ENCODE peak calls at places on chromosomes 5 and 9, in six cellular contexts. One of them, this sample, is unnamed.

GRCh38 chr5:172617817-172618216 is 23.2 kb upstream of the NEURL1B start:
- DNase-seq in body of pancreas: no peak
- DNase-seq in PC-3: no peak
- DNase-seq in CD8-positive, alpha-beta T cell: no peak
- DNase-seq in cardiac fibroblast: no peak
- DNase-seq in uterus: no peak
- DNase-seq in this sample: no peak

GRCh38 chr5:119275873-119276214 is 80.0 kb upstream of the TNFAIP8 start:
- DNase-seq in PC-3: no peak
- DNase-seq in CD8-positive, alpha-beta T cell: no peak
- DNase-seq in cardiac fibroblast: no peak
- DNase-seq in uterus: no peak
- DNase-seq in body of pancreas: no peak
- DNase-seq in this sample: peak; percentile 42

GRCh38 chr9:69195681-69196080 is 21.6 kb downstream of the TJP2 start:
- DNase-seq in body of pancreas: no peak
- DNase-seq in PC-3: no peak
- DNase-seq in uterus: no peak
- DNase-seq in cardiac fibroblast: no peak
- DNase-seq in CD8-positive, alpha-beta T cell: no peak
- DNase-seq in this sample: no peak

GRCh38 chr5:33975846-33976245 is 8.6 kb downstream of the SLC45A2 start:
- DNase-seq in cardiac fibroblast: peak; percentile 12
- DNase-seq in body of pancreas: no peak
- DNase-seq in PC-3: no peak
- DNase-seq in CD8-positive, alpha-beta T cell: no peak
- DNase-seq in uterus: no peak
- DNase-seq in this sample: no peak

GRCh38 chr9:114719290-114719689 is 37.3 kb upstream of the TEX48 start:
- DNase-seq in PC-3: peak; percentile 62
- DNase-seq in body of pancreas: no peak
- DNase-seq in uterus: no peak
- DNase-seq in CD8-positive, alpha-beta T cell: no peak
- DNase-seq in cardiac fibroblast: no peak
- DNase-seq in this sample: no peak

GRCh38 chr5:40478766-40479165 is 200.9 kb upstream of the PTGER4 start:
- DNase-seq in body of pancreas: no peak
- DNase-seq in PC-3: no peak
- DNase-seq in uterus: no peak
- DNase-seq in CD8-positive, alpha-beta T cell: no peak
- DNase-seq in cardiac fibroblast: no peak
- DNase-seq in this sample: no peak

GRCh38 chr9:114097613-114098020 is 1.5 kb downstream of the KIF12 start:
- DNase-seq in PC-3: peak; percentile 41
- DNase-seq in CD8-positive, alpha-beta T cell: no peak
- DNase-seq in body of pancreas: peak; percentile 66
- DNase-seq in cardiac fibroblast: peak; percentile 37
- DNase-seq in uterus: no peak
- DNase-seq in this sample: no peak

GRCh38 chr9:114401344-114401743 is 13.6 kb upstream of the AKNA start:
- DNase-seq in body of pancreas: no peak
- DNase-seq in CD8-positive, alpha-beta T cell: no peak
- DNase-seq in PC-3: no peak
- DNase-seq in cardiac fibroblast: no peak
- DNase-seq in uterus: no peak
- DNase-seq in this sample: no peak

GRCh38 chr9:69207503-69207902 is 33.4 kb downstream of the TJP2 start:
- DNase-seq in cardiac fibroblast: no peak
- DNase-seq in CD8-positive, alpha-beta T cell: no peak
- DNase-seq in uterus: no peak
- DNase-seq in body of pancreas: no peak
- DNase-seq in PC-3: no peak
- DNase-seq in this sample: no peak

GRCh38 chr9:130119521-130120206 is 52.5 kb upstream of the NCS1 start:
- DNase-seq in PC-3: no peak
- DNase-seq in CD8-positive, alpha-beta T cell: no peak
- DNase-seq in cardiac fibroblast: no peak
- DNase-seq in uterus: no peak
- DNase-seq in body of pancreas: no peak
- DNase-seq in this sample: no peak

GRCh38 chr5:54990751-54991349 is 5.5 kb upstream of the ESM1 start:
- DNase-seq in PC-3: peak; percentile 69
- DNase-seq in cardiac fibroblast: peak; percentile 85
- DNase-seq in body of pancreas: no peak
- DNase-seq in CD8-positive, alpha-beta T cell: no peak
- DNase-seq in uterus: no peak
- DNase-seq in this sample: no peak

GRCh38 chr5:157442989-157443619 is 16.9 kb upstream of the NIPAL4 start:
- DNase-seq in uterus: no peak
- DNase-seq in PC-3: no peak
- DNase-seq in body of pancreas: no peak
- DNase-seq in CD8-positive, alpha-beta T cell: no peak
- DNase-seq in cardiac fibroblast: peak; percentile 9
- DNase-seq in this sample: no peak

GRCh38 chr5:124353016-124353415 is 393.4 kb downstream of the ZNF608 start:
- DNase-seq in PC-3: no peak
- DNase-seq in body of pancreas: no peak
- DNase-seq in cardiac fibroblast: no peak
- DNase-seq in uterus: no peak
- DNase-seq in CD8-positive, alpha-beta T cell: no peak
- DNase-seq in this sample: no peak

GRCh38 chr9:126203313-126203712 is 123.3 kb upstream of the MVB12B start:
- DNase-seq in PC-3: no peak
- DNase-seq in uterus: no peak
- DNase-seq in body of pancreas: no peak
- DNase-seq in CD8-positive, alpha-beta T cell: no peak
- DNase-seq in cardiac fibroblast: no peak
- DNase-seq in this sample: no peak

GRCh38 chr9:71487046-71487445 is 281.3 kb downstream of the CEMIP2 start:
- DNase-seq in cardiac fibroblast: peak; percentile 5
- DNase-seq in uterus: no peak
- DNase-seq in PC-3: no peak
- DNase-seq in body of pancreas: no peak
- DNase-seq in CD8-positive, alpha-beta T cell: no peak
- DNase-seq in this sample: no peak

GRCh38 chr5:76145945-76146344 is 62.8 kb downstream of the SV2C start:
- DNase-seq in PC-3: peak; percentile 22
- DNase-seq in uterus: no peak
- DNase-seq in body of pancreas: no peak
- DNase-seq in CD8-positive, alpha-beta T cell: no peak
- DNase-seq in cardiac fibroblast: no peak
- DNase-seq in this sample: no peak

GRCh38 chr5:122394313-122394712 is 82.3 kb downstream of the SNCAIP start:
- DNase-seq in cardiac fibroblast: no peak
- DNase-seq in PC-3: no peak
- DNase-seq in body of pancreas: no peak
- DNase-seq in uterus: no peak
- DNase-seq in CD8-positive, alpha-beta T cell: no peak
- DNase-seq in this sample: no peak

GRCh38 chr5:58499951-58500350 is 8.7 kb downstream of the GAPT start:
- DNase-seq in body of pancreas: no peak
- DNase-seq in cardiac fibroblast: no peak
- DNase-seq in CD8-positive, alpha-beta T cell: no peak
- DNase-seq in uterus: no peak
- DNase-seq in PC-3: peak; percentile 3
- DNase-seq in this sample: no peak

DNA sequence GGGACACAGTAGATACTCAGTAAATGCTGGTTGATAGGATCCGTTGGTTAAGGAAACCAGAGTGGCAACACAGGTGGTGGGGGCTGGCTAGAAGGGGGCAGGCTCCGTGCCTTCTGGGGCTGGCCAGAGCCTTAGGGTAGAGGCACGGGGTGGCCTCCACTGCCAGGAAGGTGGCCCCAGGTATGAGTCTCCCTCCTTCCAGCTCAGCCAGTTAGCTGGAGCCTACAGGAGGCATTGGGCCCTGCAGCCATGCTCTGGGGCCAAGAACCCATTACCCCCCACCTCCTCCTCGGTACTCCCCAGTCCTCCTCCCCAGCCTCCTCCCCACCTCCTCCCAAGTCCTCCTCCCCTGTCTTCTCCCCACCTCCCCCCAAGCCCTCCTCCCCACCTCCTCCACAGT is 27.7 kb downstream of the CXXC5 start:
- DNase-seq in uterus: no peak
- DNase-seq in CD8-positive, alpha-beta T cell: no peak
- DNase-seq in body of pancreas: no peak
- DNase-seq in cardiac fibroblast: no peak
- DNase-seq in PC-3: no peak
- DNase-seq in this sample: no peak
- TF ChIP-seq CTCF in uterus: no peak
- TF ChIP-seq CTCF in CD8-positive, alpha-beta T cell: no peak
- TF ChIP-seq CTCF in body of pancreas: no peak
- TF ChIP-seq CTCF in cardiac fibroblast: no peak
- TF ChIP-seq CTCF in PC-3: no peak
- TF ChIP-seq CTCF in this sample: no peak

DNA sequence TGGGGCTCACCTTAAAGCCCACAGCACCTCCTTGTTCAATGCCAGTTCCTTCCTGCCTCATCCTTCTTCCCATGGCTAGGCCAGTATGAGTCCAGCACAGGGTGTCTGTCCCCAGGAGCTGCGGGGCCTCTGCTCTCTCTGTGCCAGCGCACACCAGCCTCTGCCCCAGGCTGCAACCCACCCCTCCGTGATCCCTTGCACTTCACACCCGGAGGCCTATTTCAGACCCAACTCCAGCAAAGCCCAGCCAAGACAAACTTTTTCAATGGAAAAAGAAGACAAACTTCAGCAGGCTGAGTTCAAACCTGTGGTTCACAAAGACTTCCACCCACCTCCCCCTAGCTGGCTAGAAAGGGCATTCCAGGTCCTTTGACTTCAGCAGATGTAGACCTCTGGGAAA is 56.2 kb upstream of the OTULINL start:
- DNase-seq in cardiac fibroblast: no peak
- DNase-seq in uterus: no peak
- DNase-seq in PC-3: no peak
- DNase-seq in CD8-positive, alpha-beta T cell: no peak
- DNase-seq in body of pancreas: no peak
- DNase-seq in this sample: no peak
- TF ChIP-seq CTCF in cardiac fibroblast: no peak
- TF ChIP-seq CTCF in uterus: no peak
- TF ChIP-seq CTCF in PC-3: no peak
- TF ChIP-seq CTCF in CD8-positive, alpha-beta T cell: no peak
- TF ChIP-seq CTCF in body of pancreas: no peak
- TF ChIP-seq CTCF in this sample: no peak

DNA sequence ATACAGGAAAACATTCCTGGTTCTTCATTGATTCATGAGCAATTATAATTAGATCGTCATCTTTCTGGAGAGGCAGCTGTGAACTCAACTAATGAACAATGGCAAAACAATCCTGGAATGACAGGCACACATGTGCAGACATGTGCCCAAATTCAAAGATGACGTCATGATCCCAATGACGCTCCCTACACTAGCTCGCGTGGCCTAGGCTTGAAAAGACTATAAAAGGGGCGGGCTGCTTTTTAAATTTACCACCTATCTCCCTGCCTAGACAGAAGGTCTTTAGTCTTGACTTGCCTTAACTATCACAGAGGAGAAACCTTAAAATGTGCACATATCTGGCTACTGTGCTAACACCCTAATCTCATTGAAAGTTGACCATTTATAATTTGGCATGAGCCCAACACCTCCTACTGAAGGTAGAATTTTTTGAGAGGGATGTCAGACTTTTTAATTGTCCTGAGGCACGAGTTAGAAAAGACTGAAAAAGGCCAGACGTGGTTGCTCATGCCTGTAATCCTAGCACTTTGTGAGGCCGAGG is 88.2 kb downstream of the PRRT1B start:
- DNase-seq in body of pancreas: no peak
- DNase-seq in PC-3: no peak
- DNase-seq in cardiac fibroblast: no peak
- DNase-seq in CD8-positive, alpha-beta T cell: no peak
- DNase-seq in uterus: no peak
- DNase-seq in this sample: no peak
- TF ChIP-seq CTCF in body of pancreas: no peak
- TF ChIP-seq CTCF in PC-3: no peak
- TF ChIP-seq CTCF in cardiac fibroblast: no peak
- TF ChIP-seq CTCF in CD8-positive, alpha-beta T cell: no peak
- TF ChIP-seq CTCF in uterus: no peak
- TF ChIP-seq CTCF in this sample: no peak

GRCh38 chr5:146565764-146566163 is 49.8 kb upstream of the GPR151 start:
- DNase-seq in uterus: no peak
- DNase-seq in CD8-positive, alpha-beta T cell: peak; percentile 38
- DNase-seq in cardiac fibroblast: peak; percentile 66
- DNase-seq in body of pancreas: peak; percentile 50
- DNase-seq in PC-3: peak; percentile 72
- DNase-seq in this sample: no peak
- TF ChIP-seq CTCF in uterus: no peak
- TF ChIP-seq CTCF in CD8-positive, alpha-beta T cell: no peak
- TF ChIP-seq CTCF in cardiac fibroblast: peak; percentile 59
- TF ChIP-seq CTCF in body of pancreas: no peak
- TF ChIP-seq CTCF in PC-3: peak; percentile 90
- TF ChIP-seq CTCF in this sample: no peak

GRCh38 chr5:141326088-141326854 is 4.0 kb upstream of the PCDHGA1 start:
- DNase-seq in uterus: peak; percentile 64
- DNase-seq in cardiac fibroblast: peak; percentile 81
- DNase-seq in PC-3: peak; percentile 4
- DNase-seq in body of pancreas: peak; percentile 28
- DNase-seq in CD8-positive, alpha-beta T cell: peak; percentile 73
- DNase-seq in this sample: peak; percentile 41
- TF ChIP-seq CTCF in uterus: peak; percentile 36
- TF ChIP-seq CTCF in cardiac fibroblast: peak; percentile 78
- TF ChIP-seq CTCF in PC-3: peak; percentile 11
- TF ChIP-seq CTCF in body of pancreas: no peak
- TF ChIP-seq CTCF in CD8-positive, alpha-beta T cell: peak; percentile 62
- TF ChIP-seq CTCF in this sample: no peak

GRCh38 chr5:141824717-141825116 is 53.5 kb downstream of the PCDH1 start:
- DNase-seq in uterus: no peak
- DNase-seq in body of pancreas: no peak
- DNase-seq in PC-3: no peak
- DNase-seq in CD8-positive, alpha-beta T cell: no peak
- DNase-seq in cardiac fibroblast: no peak
- DNase-seq in this sample: no peak
- TF ChIP-seq CTCF in uterus: no peak
- TF ChIP-seq CTCF in body of pancreas: no peak
- TF ChIP-seq CTCF in PC-3: no peak
- TF ChIP-seq CTCF in CD8-positive, alpha-beta T cell: no peak
- TF ChIP-seq CTCF in cardiac fibroblast: no peak
- TF ChIP-seq CTCF in this sample: no peak

This sample was measured in activated B cell treated with CpG ODN at 0.5 μM for 24 hours.